ENCODE peak calls at places on chromosomes 16 and 17, in five cellular contexts. U, Z, M, E and I are unnamed samples.

GRCh38 chr16:76280421-76280820 is 3.2 kb downstream of the CNTNAP4 start:
- DNase-seq in U (no peak), Z (no peak), M (no peak), E (no peak), I (no peak)

GRCh38 chr17:29914819-29915537 is 15.1 kb downstream of the SSH2 start:
- DNase-seq in M (no peak), U (no peak), E (no peak), Z (no peak), I (no peak)

GRCh38 chr16:84924339-84925091 is 86.8 kb downstream of the ZDHHC7 start:
- DNase-seq in E (no peak), Z (no peak), U (peak), M (no peak), I (no peak)

GRCh38 chr16:81693047-81693446 is 86.0 kb upstream of the PLCG2 start:
- DNase-seq in Z (no peak), M (no peak), E (no peak), U (no peak), I (no peak)

GRCh38 chr17:49971848-49972485 is 3.0 kb downstream of the DLX4 start:
- DNase-seq in E (no peak), M (no peak), U (no peak), Z (no peak), I (no peak)

GRCh38 chr17:77723071-77723908 is 235.2 kb upstream of the TNRC6C start:
- DNase-seq in M (no peak), E (no peak), U (no peak), Z (no peak), I (no peak)

GRCh38 chr17:29566473-29567361 is at the start of gene ABHD15:
- DNase-seq in Z (peak), U (peak), M (peak), E (peak), I (peak)

GRCh38 chr16:84481051-84481735 is 23.3 kb downstream of the MEAK7 start:
- DNase-seq in U (no peak), Z (no peak), E (no peak), M (no peak), I (no peak)

GRCh38 chr16:86343733-86344585 is 166.4 kb upstream of the FOXF1 start:
- DNase-seq in M (no peak), U (no peak), E (no peak), Z (no peak), I (peak)

GRCh38 chr17:42796066-42796758 is 2.3 kb downstream of the COA3 start:
- DNase-seq in Z (no peak), M (no peak), U (peak), E (no peak), I (no peak)